ENCODE peak calls at places on chromosomes 4 and X, in five cellular contexts. N is AG04450, P is PC-3, W is fibroblast of pulmonary artery, V is uterus. Q is an unnamed sample.

GRCh38 chr4:89823416-89823815 is 13.5 kb downstream of the SNCA start:
- DNase-seq in N (no peak), P (no peak), W (peak), V (no peak), Q (no peak)

GRCh38 chr4:24489870-24490269 is 94.5 kb downstream of the DHX15 start:
- DNase-seq in N (no peak), P (no peak), W (peak), V (no peak), Q (no peak)

GRCh38 chrX:134172588-134173259 is 64.3 kb upstream of the CCDC160 start:
- DNase-seq in N (no peak), P (no peak), W (no peak), V (peak), Q (no peak)

GRCh38 chrX:102154218-102154860 is 1.4 kb downstream of the BEX5 start:
- DNase-seq in N (no peak), P (no peak), W (no peak), V (no peak), Q (no peak)

GRCh38 chr4:147546341-147546740 is 65.4 kb downstream of the EDNRA start:
- DNase-seq in N (peak), P (peak), W (peak), V (no peak), Q (no peak)

GRCh38 chrX:96540111-96540631 is 144.5 kb upstream of the DIAPH2 start:
- DNase-seq in N (no peak), P (no peak), W (no peak), V (no peak), Q (peak)

GRCh38 chrX:24508375-24508774 is 43.3 kb downstream of the PDK3 start:
- DNase-seq in N (no peak), P (no peak), W (no peak), V (no peak), Q (no peak)

GRCh38 chrX:2711441-2711840 is 20.3 kb downstream of the CD99 start:
- DNase-seq in N (no peak), P (no peak), W (no peak), V (no peak), Q (no peak)

GRCh38 chr4:57501715-57502114 is 391.5 kb upstream of the IGFBP7 start:
- DNase-seq in N (no peak), P (peak), W (peak), V (no peak), Q (no peak)

GRCh38 chrX:110317079-110317819 is 636 bp downstream of the AMMECR1 start:
- DNase-seq in N (no peak), P (no peak), W (no peak), V (peak), Q (peak)

GRCh38 chr4:175947117-175947722 is 118.4 kb upstream of the WDR17 start:
- DNase-seq in N (peak), P (peak), W (peak), V (no peak), Q (peak)

GRCh38 chr4:79906996-79907395 is 166.0 kb downstream of the ANTXR2 start:
- DNase-seq in N (no peak), P (no peak), W (no peak), V (no peak), Q (no peak)

GRCh38 chr4:2354760-2355159 is 63.7 kb downstream of the ZFYVE28 start:
- DNase-seq in N (no peak), P (no peak), W (no peak), V (no peak), Q (peak)

GRCh38 chrX:119880552-119881437 is 9.2 kb downstream of the NDUFA1 start:
- DNase-seq in N (no peak), P (peak), W (peak), V (no peak), Q (peak)

GRCh38 chr4:2186133-2186864 is 55.6 kb downstream of the HAUS3 start:
- DNase-seq in N (no peak), P (peak), W (peak), V (no peak), Q (peak)

GRCh38 chr4:168336837-168337549 is 18.4 kb upstream of the DDX60 start:
- DNase-seq in N (no peak), P (no peak), W (no peak), V (no peak), Q (no peak)

GRCh38 chrX:150200820-150201287 is 162.3 kb upstream of the MAMLD1 start:
- DNase-seq in N (peak), P (peak), W (peak), V (peak), Q (peak)

DNA sequence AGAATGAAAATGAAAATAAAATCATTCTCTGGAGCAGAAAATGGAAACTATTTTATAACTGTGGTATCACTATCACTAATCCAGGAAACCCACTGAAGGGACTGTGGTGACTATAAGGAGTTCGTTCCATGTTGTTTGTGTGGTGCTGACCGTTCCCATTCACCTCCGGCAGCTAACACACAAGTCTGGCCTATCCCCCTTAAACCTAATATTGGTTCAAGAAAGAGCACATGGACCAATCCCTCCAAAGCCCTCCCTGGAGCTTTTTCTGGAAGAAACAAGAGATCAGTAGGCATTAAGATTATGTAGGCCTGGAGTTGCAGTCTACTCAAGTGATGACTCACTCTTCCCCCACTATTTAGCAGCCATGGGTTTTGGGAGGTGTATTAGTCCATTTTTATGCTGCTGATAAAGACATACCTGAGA is 25.9 kb upstream of the FAM241A start:
- DNase-seq in N (no peak), P (no peak), W (no peak), V (no peak), Q (peak)
- H3K4me3 ChIP-seq in N (no peak), P (no peak), W (no peak), V (no peak), Q (no peak)

GRCh38 chr4:26424838-26425237 is 65.4 kb downstream of the CCKAR start:
- DNase-seq in N (no peak), P (no peak), W (no peak), V (no peak), Q (no peak)
- TF ChIP-seq CTCF in N (peak), P (peak), W (no peak), V (no peak), Q (no peak)

DNA sequence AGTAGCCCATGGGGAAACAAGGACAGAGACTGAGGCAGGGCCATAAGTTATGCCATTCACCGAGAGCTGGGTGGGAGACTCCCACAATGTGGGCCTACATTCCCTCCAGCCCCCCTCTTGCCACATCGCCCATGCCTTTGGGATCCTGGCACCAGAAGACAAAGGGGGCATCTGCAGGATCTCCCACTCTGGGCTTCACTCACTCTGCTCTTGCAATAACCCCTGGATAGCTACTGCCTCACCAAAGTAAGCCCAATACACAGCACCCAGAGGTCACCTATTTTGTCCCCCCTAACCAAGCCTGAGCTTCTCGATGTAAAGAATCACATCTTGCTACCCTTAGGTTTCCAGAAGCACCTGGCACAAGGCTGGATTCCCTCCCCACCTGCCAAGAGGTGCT is 741 bp upstream of the RTL5 start:
- DNase-seq in N (no peak), P (no peak), W (no peak), V (no peak), Q (no peak)
- H3K4me3 ChIP-seq in N (peak), P (peak), W (peak), V (peak), Q (peak)

GRCh38 chrX:50684871-50685270 is 129.1 kb downstream of the SHROOM4 start:
- DNase-seq in N (no peak), P (no peak), W (no peak), V (no peak), Q (no peak)

GRCh38 chrX:50677789-50678188 is 136.2 kb downstream of the SHROOM4 start:
- DNase-seq in N (no peak), P (no peak), W (no peak), V (no peak), Q (no peak)

GRCh38 chrX:50680990-50681389 is 133.0 kb downstream of the SHROOM4 start:
- DNase-seq in N (no peak), P (peak), W (peak), V (no peak), Q (peak)
- TF ChIP-seq CTCF in N (peak), P (peak), W (peak), V (no peak), Q (no peak)

GRCh38 chrX:387729-388128 is 1.0 kb upstream of the PPP2R3B start:
- DNase-seq in N (no peak), P (no peak), W (no peak), V (no peak), Q (no peak)
- H3K4me3 ChIP-seq in N (peak), P (peak), W (peak), V (peak), Q (peak)

DNA sequence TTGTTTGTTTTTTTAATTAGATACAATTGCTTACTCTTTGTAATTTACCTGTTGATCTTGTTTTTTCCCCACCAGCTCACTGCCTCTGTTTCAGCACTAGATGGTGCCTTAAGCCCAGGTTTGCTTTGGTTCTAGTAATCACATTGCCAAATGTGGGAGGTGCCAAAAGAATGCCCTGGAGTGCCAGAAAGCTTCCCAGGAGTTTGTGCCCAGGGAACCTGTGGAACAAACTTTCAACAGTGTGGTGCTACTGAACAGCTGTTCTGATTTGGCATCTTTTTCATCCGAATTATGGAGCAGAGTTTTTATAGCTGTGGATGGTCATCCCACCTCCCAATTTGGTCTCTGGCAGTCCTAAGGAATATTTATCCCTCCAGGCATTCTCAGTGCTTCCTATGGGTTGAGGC is 1000.7 kb downstream of the STIM2 start:
- DNase-seq in N (no peak), P (peak), W (peak), V (no peak), Q (peak)
- TF ChIP-seq CTCF in N (peak), P (peak), W (peak), V (no peak), Q (peak)

GRCh38 chr4:41258783-41259182 is 2.1 kb downstream of the UCHL1 start:
- DNase-seq in N (peak), P (peak), W (peak), V (no peak), Q (peak)

GRCh38 chr4:41256740-41257256 is at the start of gene UCHL1:
- DNase-seq in N (peak), P (no peak), W (peak), V (peak), Q (peak)

GRCh38 chr4:41256131-41256739 is 493 bp upstream of the UCHL1 start:
- DNase-seq in N (peak), P (no peak), W (peak), V (no peak), Q (no peak)

GRCh38 chr4:41257257-41257900 is 651 bp downstream of the UCHL1 start:
- DNase-seq in N (no peak), P (no peak), W (peak), V (peak), Q (peak)

DNA sequence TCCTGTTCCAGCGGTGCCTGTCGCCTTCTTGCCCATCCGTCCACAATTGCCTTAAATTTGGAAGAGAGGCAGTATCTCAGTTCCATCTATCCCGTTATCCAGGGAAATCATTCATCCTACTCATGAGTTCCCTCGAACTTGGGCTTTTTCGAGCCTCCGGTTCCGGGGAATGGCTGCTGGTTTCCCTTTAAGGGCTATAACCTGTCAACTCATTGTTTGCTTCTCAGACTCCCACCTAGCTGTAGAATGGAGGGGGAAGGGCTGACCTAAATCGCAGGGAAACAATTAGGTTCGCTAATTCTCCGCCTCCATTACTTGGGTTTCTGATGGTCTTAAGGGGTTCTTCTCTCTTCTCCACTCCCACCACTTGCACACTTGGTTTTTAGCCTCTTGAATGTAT is 1.2 kb downstream of the UCHL1 start:
- DNase-seq in N (no peak), P (no peak), W (no peak), V (no peak), Q (no peak)
- H3K4me3 ChIP-seq in N (peak), P (no peak), W (peak), V (no peak), Q (peak)

DNA sequence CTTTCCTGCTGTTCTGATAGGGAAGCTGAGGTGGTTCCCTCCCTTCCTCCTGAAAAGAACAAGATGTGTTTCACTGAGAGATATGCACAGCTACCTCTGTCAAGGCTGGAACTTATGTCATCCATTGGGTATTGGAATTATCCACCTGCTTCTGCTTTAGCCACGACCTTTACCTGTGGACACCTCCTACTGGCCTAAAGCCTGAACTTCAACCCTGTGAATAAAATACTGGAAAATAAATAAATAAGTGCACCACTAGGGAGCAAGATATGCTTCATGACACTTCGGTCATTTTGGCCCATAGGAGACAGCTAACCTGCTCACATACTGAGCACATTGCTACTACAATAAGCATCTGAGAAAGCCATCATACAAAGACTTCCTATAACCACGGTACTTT is 419.9 kb upstream of the NWD2 start:
- DNase-seq in N (no peak), P (peak), W (no peak), V (no peak), Q (peak)
- TF ChIP-seq CTCF in N (no peak), P (peak), W (no peak), V (no peak), Q (peak)

DNA sequence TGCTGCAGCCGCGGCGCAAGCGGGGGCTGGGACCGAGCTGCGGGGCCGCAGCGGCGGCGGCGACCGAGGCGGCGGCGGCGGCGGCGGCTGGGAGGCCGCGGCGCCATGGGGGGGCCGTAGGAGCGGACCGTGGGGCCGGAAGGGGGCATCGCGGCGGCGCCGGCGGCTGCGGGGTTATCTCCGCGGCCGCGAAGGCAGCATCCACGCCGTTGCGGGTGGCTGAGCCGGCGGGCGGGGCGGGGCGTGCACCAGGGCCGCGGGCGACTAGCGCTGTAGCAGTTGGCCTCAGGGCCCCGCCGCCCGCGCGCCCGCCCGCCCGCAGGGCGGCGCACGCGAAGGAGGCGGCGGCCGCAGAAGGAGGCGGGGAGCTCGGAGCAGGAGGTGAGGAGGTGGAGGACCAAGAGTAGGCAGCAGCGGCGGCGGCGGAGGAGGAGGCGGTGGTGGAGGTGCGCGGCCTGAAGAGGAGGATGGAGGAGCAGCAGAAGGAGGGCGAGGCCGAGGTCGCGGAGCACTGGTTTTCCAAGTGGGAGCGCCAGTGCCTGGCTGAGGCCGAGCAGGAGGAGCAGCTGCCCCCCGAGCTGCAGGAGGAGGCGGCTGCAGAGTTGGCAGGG is 126.1 kb upstream of the CXorf66 start:
- DNase-seq in N (no peak), P (no peak), W (peak), V (peak), Q (no peak)
- H3K4me3 ChIP-seq in N (peak), P (no peak), W (peak), V (peak), Q (no peak)